ENCODE peak calls at places on chromosomes 13 and 19, in six cellular contexts. F is MM.1S, W is Calu3, M is dorsolateral prefrontal cortex, E is endothelial cell, U is Panc1. K is an unnamed sample.

GRCh38 chr13:98513837-98514236 is 63.1 kb downstream of the STK24 start:
- DNase-seq in M (no peak), E (no peak), W (no peak), U (no peak), F (no peak), K (no peak)

GRCh38 chr19:15815306-15815705 is at the start of gene OR10H1:
- DNase-seq in U (no peak), E (no peak), M (no peak), W (peak; percentile 76), F (no peak), K (no peak)

GRCh38 chr13:97058896-97059295 is 64.6 kb upstream of the OXGR1 start:
- DNase-seq in F (no peak), U (no peak), W (no peak), E (no peak), M (no peak), K (no peak)

GRCh38 chr13:53137777-53138176 is 109.2 kb downstream of the OLFM4 start:
- DNase-seq in U (no peak), W (no peak), F (no peak), M (no peak), E (no peak), K (no peak)

GRCh38 chr13:57634829-57635165 is 3.3 kb downstream of the PCDH17 start:
- DNase-seq in F (no peak), W (no peak), U (no peak), E (peak; percentile 15), M (no peak), K (no peak)

GRCh38 chr13:53490732-53491131 is 462.1 kb downstream of the OLFM4 start:
- DNase-seq in F (no peak), U (no peak), E (no peak), M (no peak), W (no peak), K (no peak)

GRCh38 chr13:98022210-98022609 is 68.7 kb downstream of the IPO5 start:
- DNase-seq in M (no peak), F (no peak), W (no peak), U (no peak), E (no peak), K (no peak)

GRCh38 chr19:44757057-44757734 is 8.7 kb downstream of the BCL3 start:
- DNase-seq in U (no peak), M (no peak), W (no peak), E (peak; percentile 39), F (no peak), K (peak; percentile 29)

GRCh38 chr19:44653977-44654784 is 10.5 kb downstream of the PVR start:
- DNase-seq in F (peak; percentile 97), M (peak; percentile 59), W (peak; percentile 91), E (peak; percentile 66), U (no peak), K (peak; percentile 19)

GRCh38 chr19:43596842-43597461 is 557 bp downstream of the ZNF576 start:
- DNase-seq in E (no peak), F (peak; percentile 17), U (no peak), M (no peak), W (no peak), K (no peak)

GRCh38 chr13:104460553-104460952 is 1394.3 kb upstream of the SLC10A2 start:
- DNase-seq in F (no peak), U (no peak), W (no peak), E (no peak), M (no peak), K (no peak)

GRCh38 chr19:12952488-12953455 is 4.3 kb downstream of the GADD45GIP1 start:
- DNase-seq in F (no peak), W (no peak), E (no peak), M (peak; percentile 79), U (no peak), K (no peak)

GRCh38 chr13:94014461-94014860 is 465.0 kb downstream of the DCT start:
- DNase-seq in U (no peak), F (no peak), M (no peak), W (no peak), E (no peak), K (no peak)

GRCh38 chr13:102872531-102872930 is 26.7 kb downstream of the ERCC5 start:
- DNase-seq in U (no peak), W (no peak), F (no peak), E (no peak), M (no peak), K (no peak)

GRCh38 chr13:40583738-40584137 is 82.7 kb downstream of the FOXO1 start:
- DNase-seq in E (no peak), W (no peak), U (no peak), F (no peak), M (no peak), K (no peak)

GRCh38 chr19:42254850-42255765 is at the start of gene ERF:
- DNase-seq in M (peak; percentile 96), F (peak; percentile 91), E (peak; percentile 95), U (no peak), W (peak; percentile 98), K (peak; percentile 87)
- TF ChIP-seq CTCF in M (no peak), F (no peak), E (no peak), U (no peak), W (no peak), K (no peak)

DNA sequence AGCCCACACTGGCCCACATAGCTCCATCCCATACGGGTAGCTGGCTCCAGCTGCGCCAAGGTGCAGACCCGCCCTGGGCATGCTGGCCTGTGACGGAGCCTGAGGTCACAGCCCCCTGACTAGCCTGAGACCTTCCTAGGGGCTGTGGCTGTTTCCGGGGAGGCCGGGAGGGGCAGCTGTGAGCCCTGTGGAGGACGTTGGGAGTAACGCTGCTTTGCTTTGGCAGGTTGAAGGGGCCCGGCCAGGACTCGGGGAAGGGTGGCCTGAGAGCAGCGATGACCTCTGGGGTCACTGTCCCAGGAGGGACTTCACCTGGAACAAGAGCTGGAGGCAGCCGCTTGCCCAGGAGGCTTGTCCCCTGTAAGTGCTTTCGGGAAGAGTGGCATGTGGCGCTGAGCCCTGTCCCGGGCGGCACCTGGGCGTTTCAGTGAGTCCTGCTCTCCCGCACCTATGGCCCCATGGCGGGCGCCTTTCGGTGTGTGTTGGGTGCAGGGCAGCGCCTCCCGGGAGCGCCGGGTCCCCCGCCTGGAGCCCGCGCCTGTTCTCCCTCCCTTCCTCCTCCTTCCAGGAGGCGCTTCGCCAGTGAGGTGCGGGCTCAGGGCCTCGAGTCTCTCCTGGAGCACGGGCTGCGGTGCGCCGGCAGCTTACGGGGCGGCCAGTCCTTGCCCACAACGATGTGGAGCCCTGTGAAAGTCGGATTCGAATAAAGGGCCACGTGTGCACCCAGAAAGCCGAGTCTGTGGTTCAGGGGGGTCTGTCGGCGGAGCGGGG is 1.1 kb upstream of the FAM174C start:
- DNase-seq in M (no peak), U (no peak), F (no peak), W (no peak), E (no peak), K (no peak)
- TF ChIP-seq CTCF in M (no peak), U (no peak), F (no peak), W (no peak), E (no peak), K (no peak)

GRCh38 chr19:41226053-41226873 is 7.2 kb downstream of the AXL start:
- DNase-seq in E (peak; percentile 33), W (peak; percentile 95), F (no peak), U (no peak), M (peak; percentile 49), K (peak; percentile 31)
- TF ChIP-seq CTCF in E (no peak), W (no peak), F (no peak), U (no peak), M (no peak), K (peak; percentile 44)

GRCh38 chr13:31538067-31539042 is 201.0 kb upstream of the RXFP2 start:
- DNase-seq in W (peak; percentile 4), U (no peak), F (no peak), E (peak; percentile 20), M (no peak), K (no peak)
- TF ChIP-seq CTCF in W (peak; percentile 13), U (peak; percentile 47), F (no peak), E (peak; percentile 46), M (peak; percentile 12), K (peak; percentile 65)

DNA sequence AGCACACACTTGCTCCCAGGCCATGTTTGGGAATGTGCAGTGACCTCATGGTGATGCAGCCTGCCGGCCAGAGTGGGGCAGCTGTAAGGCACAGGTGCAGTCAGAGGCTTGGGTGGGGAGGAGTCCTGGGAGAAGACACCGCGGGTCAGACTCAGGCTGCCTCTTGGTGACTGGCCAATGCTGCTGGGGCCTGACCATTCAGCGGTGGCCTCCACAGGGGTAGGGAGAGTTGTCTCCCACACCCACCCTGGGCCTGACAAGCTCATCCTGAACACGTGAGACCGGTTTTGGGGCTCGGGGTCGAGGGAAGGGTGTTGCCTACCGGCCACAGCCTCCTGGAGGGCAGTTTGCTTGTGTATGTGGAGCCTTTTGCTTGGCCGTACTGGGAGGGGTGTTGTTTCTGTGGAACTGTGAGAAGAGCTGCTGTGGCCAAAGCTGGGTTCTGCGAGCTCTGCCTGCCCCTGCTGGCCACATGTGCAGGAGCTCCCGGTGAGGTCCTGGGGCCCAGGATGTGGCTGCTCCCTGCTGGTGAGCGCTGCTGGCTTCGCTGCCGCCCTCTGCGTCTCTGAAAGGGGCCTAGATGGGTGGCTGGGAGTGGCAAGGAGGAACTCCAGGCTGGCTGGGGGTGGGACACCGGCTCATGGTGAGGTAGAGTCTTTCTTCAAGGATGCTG is 22.1 kb downstream of the UPF1 start:
- DNase-seq in E (no peak), W (no peak), U (no peak), F (no peak), M (no peak), K (no peak)
- TF ChIP-seq CTCF in E (no peak), W (no peak), U (no peak), F (no peak), M (no peak), K (peak; percentile 19)

DNA sequence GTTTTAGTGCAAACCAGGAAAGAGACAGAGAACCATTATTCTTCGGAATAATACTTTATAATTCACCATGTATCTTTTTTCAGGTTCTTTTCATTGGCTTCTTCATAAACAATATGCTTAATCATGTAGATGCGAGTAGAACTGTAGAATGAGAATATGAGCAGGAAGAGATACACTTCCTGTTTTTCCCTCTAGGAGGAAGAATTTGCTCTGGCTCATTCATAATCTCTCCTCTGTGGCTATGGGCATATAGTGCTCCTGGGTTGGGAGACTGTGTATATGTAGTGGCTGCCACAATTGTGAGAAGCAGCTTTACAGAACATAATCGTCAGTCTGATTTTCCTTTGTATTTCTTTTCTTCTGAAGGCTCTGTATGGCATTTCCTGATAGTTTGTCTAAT is 2.8 kb upstream of the DCLK1 start:
- DNase-seq in W (no peak), E (no peak), U (no peak), M (no peak), F (no peak), K (no peak)
- TF ChIP-seq CTCF in W (no peak), E (no peak), U (no peak), M (no peak), F (no peak), K (peak; percentile 15)

GRCh38 chr13:28820099-28821051 is at the start of gene MTUS2:
- DNase-seq in M (peak; percentile 58), W (peak; percentile 7), F (no peak), E (peak; percentile 15), U (no peak), K (peak; percentile 11)
- TF ChIP-seq CTCF in M (no peak), W (no peak), F (no peak), E (no peak), U (peak; percentile 55), K (no peak)

GRCh38 chr19:48817585-48818124 is 6.8 kb upstream of the BCAT2 start:
- DNase-seq in U (no peak), M (no peak), W (no peak), E (no peak), F (no peak), K (no peak)
- TF ChIP-seq CTCF in U (no peak), M (no peak), W (no peak), E (no peak), F (no peak), K (no peak)

K was measured in neural crest cell.